ENCODE peak calls at places on chromosome 20, in eight cellular contexts. R is NCI-H1417, I is C1 segment of cervical spinal cord, C is BJ, J is body of pancreas, P is amniotic stem cell, B is fibroblast of pulmonary artery, Z is GM10248. D is an unnamed sample.

GRCh38 chr20:14992961-14993360 is 655.5 kb upstream of the FLRT3 start:
- DNase-seq in C (peak), B (peak), I (no peak), R (no peak), J (no peak), P (no peak), Z (no peak), D (peak)

GRCh38 chr20:48739395-48740268 is 88.2 kb downstream of the PREX1 start:
- DNase-seq in J (no peak), I (no peak), R (no peak), Z (no peak), C (no peak), B (no peak), P (no peak), D (no peak)

GRCh38 chr20:20267685-20268429 is 100.0 kb upstream of the INSM1 start:
- DNase-seq in Z (no peak), R (peak), P (no peak), I (no peak), B (no peak), J (no peak), C (no peak), D (no peak)

GRCh38 chr20:49245921-49246740 is 26.9 kb downstream of the DDX27 start:
- DNase-seq in I (no peak), Z (peak), P (peak), J (no peak), B (peak), C (no peak), R (no peak), D (peak)

GRCh38 chr20:64053841-64054661 is 4.6 kb upstream of the SOX18 start:
- DNase-seq in B (peak), Z (peak), J (no peak), C (no peak), P (no peak), R (no peak), I (no peak), D (peak)

GRCh38 chr20:62979310-62979709 is 26.8 kb downstream of the SLC17A9 start:
- DNase-seq in Z (no peak), P (no peak), I (no peak), B (no peak), C (no peak), R (no peak), J (no peak), D (no peak)

GRCh38 chr20:33667245-33668086 is 723 bp downstream of the ACTL10 start:
- DNase-seq in B (peak), R (peak), I (peak), C (no peak), J (peak), Z (peak), P (peak), D (no peak)

GRCh38 chr20:49804364-49804763 is 8.3 kb upstream of the SLC9A8 start:
- DNase-seq in Z (no peak), I (no peak), B (no peak), J (no peak), C (no peak), R (no peak), P (no peak), D (no peak)

GRCh38 chr20:1920826-1921225 is 25.6 kb downstream of the SIRPA start:
- DNase-seq in C (no peak), Z (no peak), R (no peak), J (no peak), I (no peak), B (no peak), P (no peak), D (no peak)

GRCh38 chr20:42138711-42139110 is 520.5 kb upstream of the CHD6 start:
- DNase-seq in I (no peak), R (no peak), J (no peak), C (no peak), B (no peak), P (no peak), Z (no peak), D (no peak)

GRCh38 chr20:4067600-4068261 is 52.4 kb upstream of the RNF24 start:
- DNase-seq in Z (no peak), B (peak), P (no peak), I (no peak), J (no peak), R (no peak), C (no peak), D (no peak)

GRCh38 chr20:48458601-48459385 is 369.0 kb downstream of the PREX1 start:
- DNase-seq in B (no peak), I (no peak), Z (no peak), C (no peak), P (no peak), J (no peak), R (no peak), D (no peak)

GRCh38 chr20:37567671-37568588 is 40.3 kb upstream of the BLCAP start:
- DNase-seq in I (no peak), B (peak), C (no peak), Z (no peak), R (peak), P (no peak), J (no peak), D (peak)

GRCh38 chr20:63234693-63235398 is 859 bp upstream of the BIRC7 start:
- DNase-seq in J (peak), I (no peak), Z (peak), R (peak), B (no peak), P (no peak), C (no peak), D (peak)

D was measured in NCI-H2227 treated with DMSO at 0.1 percent for 48 hours.